ENCODE peak calls at places on chromosomes 12 and 14, in seven cellular contexts. G, Y, H, F, Q, U and T are unnamed samples.

GRCh38 chr12:132366341-132366861 is 37.0 kb upstream of the GALNT9 start:
- DNase-seq in G (no peak), Y (peak), H (no peak), F (no peak), Q (no peak), U (peak), T (no peak)

GRCh38 chr12:12764824-12765223 is 20.6 kb upstream of the APOLD1 start:
- DNase-seq in G (no peak), Y (no peak), H (no peak), F (no peak), Q (no peak), U (no peak), T (no peak)

GRCh38 chr14:76908834-76909233 is 82.6 kb downstream of the LRRC74A start:
- DNase-seq in G (peak), Y (no peak), H (peak), F (no peak), Q (no peak), U (no peak), T (peak)

GRCh38 chr12:12992418-12993175 is 7.5 kb downstream of the HEBP1 start:
- DNase-seq in G (peak), Y (no peak), H (peak), F (peak), Q (no peak), U (peak), T (no peak)

GRCh38 chr14:23433457-23433856 is 2.0 kb downstream of the MYH7 start:
- DNase-seq in G (no peak), Y (no peak), H (no peak), F (no peak), Q (no peak), U (peak), T (no peak)

GRCh38 chr12:107429006-107429698 is 256.4 kb upstream of the PWP1 start:
- DNase-seq in G (peak), Y (peak), H (no peak), F (no peak), Q (peak), U (no peak), T (no peak)

GRCh38 chr14:71645656-71646055 is 286.6 kb upstream of the RGS6 start:
- DNase-seq in G (no peak), Y (no peak), H (no peak), F (no peak), Q (no peak), U (no peak), T (no peak)

GRCh38 chr14:28012629-28013415 is 753.8 kb upstream of the FOXG1 start:
- DNase-seq in G (no peak), Y (no peak), H (no peak), F (no peak), Q (no peak), U (no peak), T (no peak)

GRCh38 chr12:11834104-11834812 is 184.8 kb downstream of the ETV6 start:
- DNase-seq in G (no peak), Y (no peak), H (no peak), F (no peak), Q (no peak), U (no peak), T (no peak)

GRCh38 chr14:75277796-75278421 is 719 bp upstream of the FOS start:
- DNase-seq in G (no peak), Y (no peak), H (no peak), F (peak), Q (no peak), U (no peak), T (no peak)

GRCh38 chr12:50772877-50773276 is 9.0 kb downstream of the ATF1 start:
- DNase-seq in G (no peak), Y (no peak), H (no peak), F (no peak), Q (no peak), U (no peak), T (no peak)

GRCh38 chr14:92615451-92615850 is 101.9 kb downstream of the RIN3 start:
- DNase-seq in G (no peak), Y (peak), H (no peak), F (no peak), Q (no peak), U (no peak), T (peak)

GRCh38 chr12:77049767-77050353 is 15.5 kb downstream of the E2F7 start:
- DNase-seq in G (peak), Y (no peak), H (no peak), F (peak), Q (peak), U (no peak), T (no peak)

DNA sequence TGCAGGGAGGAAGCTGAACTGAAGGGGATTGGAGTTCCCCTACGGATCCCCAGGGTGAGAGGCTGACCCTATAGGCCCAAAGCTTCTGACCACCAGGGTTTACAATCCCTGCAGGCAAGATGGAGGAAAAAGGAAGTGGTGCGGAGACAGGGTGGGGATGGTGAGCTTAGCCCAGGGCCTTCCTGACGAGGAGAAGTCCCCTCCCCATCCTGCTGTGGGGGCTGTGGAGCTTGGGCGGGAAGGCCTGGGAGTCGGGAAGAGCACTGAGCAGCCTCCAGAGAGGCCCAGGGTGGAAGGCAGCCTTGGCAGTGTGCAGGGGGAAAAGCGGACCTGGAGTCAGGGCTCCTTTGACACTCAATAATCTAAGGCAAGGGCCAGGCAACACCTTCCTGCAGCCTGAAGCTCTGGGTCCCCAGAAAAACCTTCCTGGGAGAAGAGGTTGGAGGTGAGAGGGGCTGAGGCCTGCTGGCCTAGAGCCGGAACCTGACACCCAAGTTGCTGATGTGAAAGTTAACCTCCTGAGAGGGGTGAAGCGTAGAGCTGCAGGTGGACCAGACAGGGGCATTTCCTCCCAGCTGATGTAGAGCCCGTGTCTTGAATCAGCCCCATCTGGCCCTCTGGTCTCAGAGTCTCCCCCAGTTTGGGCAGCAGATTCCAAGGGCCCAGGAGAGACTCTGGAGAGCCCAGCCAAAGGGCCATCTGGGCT is 6.1 kb downstream of the HDAC7 start:
- DNase-seq in G (peak), Y (peak), H (no peak), F (no peak), Q (no peak), U (no peak), T (peak)
- TF ChIP-seq CTCF in G (no peak), Y (no peak), H (no peak), F (no peak), Q (no peak), U (no peak), T (no peak)

DNA sequence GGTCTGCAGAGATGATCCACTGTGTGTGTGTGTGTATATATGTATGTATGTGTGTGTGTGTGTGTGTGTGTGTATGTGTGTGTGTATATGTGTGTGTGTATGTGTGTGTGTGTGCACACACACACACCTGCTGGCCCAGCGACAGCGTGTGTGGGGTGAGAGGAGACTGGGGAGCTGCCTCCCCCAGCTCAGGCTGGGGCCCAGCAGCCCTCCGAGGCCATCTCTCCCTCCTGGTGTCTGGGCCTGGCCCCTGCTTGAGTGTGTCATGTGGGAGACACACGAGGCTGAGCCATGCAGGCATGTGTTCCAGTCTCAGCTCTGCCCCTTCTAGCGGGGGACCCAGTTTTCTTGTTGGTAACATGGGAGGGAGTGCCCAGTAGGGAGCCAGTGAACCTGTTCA is 10.0 kb upstream of the TNFAIP2 start:
- DNase-seq in G (no peak), Y (no peak), H (no peak), F (no peak), Q (no peak), U (no peak), T (no peak)
- TF ChIP-seq CTCF in G (no peak), Y (no peak), H (no peak), F (no peak), Q (no peak), U (no peak), T (no peak)

GRCh38 chr12:99223554-99223953 is 424.0 kb upstream of the GARIN6 start:
- DNase-seq in G (no peak), Y (no peak), H (no peak), F (no peak), Q (no peak), U (no peak), T (no peak)

GRCh38 chr12:99224237-99224636 is 423.3 kb upstream of the GARIN6 start:
- DNase-seq in G (no peak), Y (no peak), H (no peak), F (no peak), Q (no peak), U (no peak), T (no peak)
- TF ChIP-seq CTCF in G (no peak), Y (no peak), H (no peak), F (no peak), Q (no peak), U (no peak), T (no peak)

GRCh38 chr12:26831959-26832816 is 806 bp downstream of the ITPR2 start:
- DNase-seq in G (peak), Y (peak), H (peak), F (peak), Q (peak), U (peak), T (peak)

GRCh38 chr12:26830783-26831601 is 2.0 kb downstream of the ITPR2 start:
- DNase-seq in G (peak), Y (no peak), H (no peak), F (no peak), Q (no peak), U (no peak), T (no peak)

GRCh38 chr12:26833692-26834168 is 736 bp upstream of the ITPR2 start:
- DNase-seq in G (peak), Y (peak), H (peak), F (peak), Q (peak), U (peak), T (peak)

GRCh38 chr12:26830358-26830757 is 2.6 kb downstream of the ITPR2 start:
- DNase-seq in G (no peak), Y (no peak), H (no peak), F (no peak), Q (no peak), U (no peak), T (no peak)

DNA sequence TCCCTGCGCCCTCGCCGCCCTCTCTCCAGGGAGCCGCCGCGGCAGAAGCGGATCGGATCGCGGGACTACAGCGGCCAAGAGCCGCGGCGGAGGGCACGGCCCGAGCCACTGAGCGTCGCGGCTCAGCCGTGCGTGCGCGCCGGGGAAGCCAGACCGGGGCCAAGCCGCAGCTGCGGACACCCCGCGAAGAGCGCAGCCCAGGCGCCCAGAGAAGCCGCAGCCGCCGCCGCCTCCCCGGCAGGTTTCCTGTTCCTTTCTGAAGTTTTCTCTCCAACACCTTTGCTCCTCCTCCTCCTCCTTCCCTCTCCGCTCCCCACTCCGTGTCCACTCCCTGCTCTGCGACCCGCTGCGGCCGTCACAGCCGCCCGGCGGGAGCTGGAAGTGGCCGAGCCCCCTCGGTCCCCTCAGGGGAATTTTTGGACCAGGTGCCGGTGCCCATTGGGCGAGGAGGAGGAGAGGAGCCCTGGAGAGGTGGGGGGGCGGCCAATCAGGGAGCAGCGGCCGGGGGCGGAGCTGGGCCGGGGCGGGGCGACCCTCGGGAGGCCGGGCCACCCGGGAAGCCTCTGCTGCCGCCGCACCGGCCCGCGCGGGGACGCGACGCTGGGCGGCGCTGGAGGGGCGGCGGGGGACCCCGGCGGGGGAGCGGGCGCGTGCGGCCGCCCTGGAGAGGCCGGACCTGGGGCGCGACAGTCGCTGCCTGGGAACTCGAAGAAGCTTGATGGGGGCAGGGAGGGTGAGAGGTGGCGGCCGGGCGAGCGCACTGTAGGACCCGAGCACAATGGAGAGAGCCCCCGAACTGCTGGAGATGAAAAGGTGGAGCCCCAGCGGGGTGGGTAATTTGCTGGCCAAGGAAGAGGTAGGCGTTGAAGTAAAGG is at the start of gene ITPR2:
- DNase-seq in G (peak), Y (peak), H (peak), F (peak), Q (peak), U (peak), T (peak)
- TF ChIP-seq CTCF in G (peak), Y (peak), H (peak), F (no peak), Q (peak), U (no peak), T (no peak)

DNA sequence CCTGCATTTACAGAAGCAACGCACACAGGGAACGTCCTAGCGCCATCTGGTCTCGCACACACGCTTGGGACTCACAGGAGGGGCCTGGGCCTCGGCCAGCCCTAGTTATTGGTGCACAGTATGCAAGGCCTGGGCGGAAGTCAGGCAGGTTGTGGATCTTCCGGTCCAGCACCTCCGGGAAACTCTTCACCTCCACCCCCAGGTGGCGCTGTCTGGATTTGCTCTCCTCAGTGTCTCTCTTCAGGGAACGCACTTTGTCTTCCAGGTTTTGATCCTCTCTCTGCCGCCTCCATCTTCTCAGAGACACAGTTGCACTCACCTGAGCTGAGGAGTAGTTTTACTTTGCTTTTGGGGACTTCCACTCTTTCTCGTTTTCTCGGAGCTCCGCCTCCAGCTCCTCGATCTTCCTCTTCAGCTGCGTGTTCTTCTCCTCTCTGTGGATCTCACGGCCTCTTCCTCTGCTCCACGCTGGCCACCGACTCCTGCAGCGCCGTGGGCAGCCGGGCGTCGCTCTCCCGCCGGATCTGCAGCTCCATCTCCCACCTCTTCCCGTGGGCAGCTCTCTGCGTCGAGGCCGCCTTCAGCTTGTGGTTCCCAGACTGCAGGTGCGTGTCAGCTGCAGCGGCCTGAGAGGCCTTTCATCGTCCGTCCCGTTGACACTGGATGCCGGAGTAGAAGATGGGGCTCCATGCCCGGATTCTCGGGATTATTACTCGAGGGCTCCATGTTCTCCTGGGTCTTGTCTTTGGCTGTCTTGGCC is 933.8 kb downstream of the TMEM121 start:
- DNase-seq in G (no peak), Y (no peak), H (no peak), F (no peak), Q (no peak), U (no peak), T (peak)
- TF ChIP-seq CTCF in G (no peak), Y (peak), H (peak), F (no peak), Q (no peak), U (no peak), T (no peak)

DNA sequence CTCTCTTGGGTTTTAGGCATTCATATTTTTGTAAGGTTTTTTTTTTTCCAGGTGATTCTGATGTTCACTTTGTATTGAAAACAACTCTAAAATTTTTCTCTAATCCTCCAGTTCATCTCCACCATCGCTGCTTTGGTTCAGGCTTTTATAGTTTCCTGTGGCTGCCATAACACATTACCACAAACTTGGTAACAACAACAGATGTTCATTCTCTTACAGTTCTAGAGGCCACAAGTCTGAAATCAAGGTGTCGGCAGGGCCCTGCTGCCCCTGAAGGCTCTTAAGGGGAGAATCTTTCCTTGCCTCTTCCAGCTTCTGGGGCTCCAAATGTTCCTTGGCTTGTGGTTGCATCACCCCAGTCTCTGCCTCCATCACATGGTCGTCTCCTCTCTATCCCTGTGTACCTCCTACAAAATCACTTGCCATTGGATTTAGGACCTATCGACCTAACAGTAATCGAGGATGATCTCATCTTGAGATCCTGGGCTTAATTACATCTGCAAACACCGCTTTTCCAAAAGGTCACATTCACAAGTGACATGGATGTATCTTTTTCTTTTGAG is 55.2 kb downstream of the PELI2 start:
- DNase-seq in G (no peak), Y (no peak), H (no peak), F (no peak), Q (no peak), U (no peak), T (no peak)
- TF ChIP-seq CTCF in G (no peak), Y (no peak), H (no peak), F (no peak), Q (no peak), U (no peak), T (no peak)

GRCh38 chr14:95871531-95871930 is 5.1 kb upstream of the TUNAR start:
- DNase-seq in G (no peak), Y (no peak), H (no peak), F (no peak), Q (no peak), U (no peak), T (no peak)

GRCh38 chr14:95876769-95877490 is at the start of gene TUNAR:
- DNase-seq in G (peak), Y (no peak), H (no peak), F (no peak), Q (no peak), U (no peak), T (no peak)

GRCh38 chr14:95877633-95878032 is 1.0 kb downstream of the TUNAR start:
- DNase-seq in G (peak), Y (no peak), H (no peak), F (no peak), Q (no peak), U (no peak), T (no peak)

GRCh38 chr14:95872777-95873176 is 3.9 kb upstream of the TUNAR start:
- DNase-seq in G (no peak), Y (no peak), H (no peak), F (no peak), Q (no peak), U (no peak), T (no peak)

GRCh38 chr14:95875831-95876768 is 532 bp upstream of the TUNAR start:
- DNase-seq in G (no peak), Y (no peak), H (no peak), F (no peak), Q (no peak), U (no peak), T (peak)
- TF ChIP-seq CTCF in G (no peak), Y (no peak), H (no peak), F (no peak), Q (no peak), U (no peak), T (no peak)

GRCh38 chr14:36647827-36648753 is 13.6 kb upstream of the PAX9 start:
- DNase-seq in G (no peak), Y (peak), H (no peak), F (peak), Q (peak), U (no peak), T (no peak)
- TF ChIP-seq CTCF in G (peak), Y (peak), H (peak), F (peak), Q (peak), U (peak), T (no peak)